ENCODE peak calls at places on chromosomes 2 and 18, in four cellular contexts. R, W, I and F are unnamed samples.

GRCh38 chr18:42614619-42615293 is 500.7 kb downstream of the RIT2 start:
- DNase-seq in R (no peak), W (no peak), I (no peak), F (no peak)

GRCh38 chr2:162317910-162318279 is 589 bp downstream of the IFIH1 start:
- DNase-seq in I (no peak), R (peak), W (no peak), F (no peak)

GRCh38 chr2:108194409-108195132 is 45.2 kb upstream of the SULT1C3 start:
- DNase-seq in W (no peak), I (no peak), R (no peak), F (no peak)

GRCh38 chr18:62446511-62446910 is 76.3 kb upstream of the ZCCHC2 start:
- DNase-seq in W (no peak), R (no peak), I (no peak), F (no peak)

GRCh38 chr2:48043746-48044145 is 137.4 kb upstream of the FBXO11 start:
- DNase-seq in R (no peak), I (no peak), W (no peak), F (no peak)

GRCh38 chr18:77103181-77103875 is 29.3 kb downstream of the MBP start:
- DNase-seq in I (no peak), R (no peak), W (no peak), F (no peak)

GRCh38 chr2:200159829-200160781 is 146.4 kb upstream of the SPATS2L start:
- DNase-seq in R (no peak), W (no peak), I (no peak), F (no peak)

GRCh38 chr2:151111599-151112278 is 149.9 kb downstream of the RBM43 start:
- DNase-seq in W (peak), R (no peak), I (peak), F (peak)

GRCh38 chr18:48134609-48135008 is 204.2 kb upstream of the SMAD2 start:
- DNase-seq in R (no peak), I (no peak), W (no peak), F (no peak)

GRCh38 chr18:48713302-48713701 is 174.5 kb downstream of the CTIF start:
- DNase-seq in I (no peak), W (no peak), R (no peak), F (no peak)

GRCh38 chr2:239266779-239267410 is 133.9 kb downstream of the HDAC4 start:
- DNase-seq in R (peak), W (no peak), I (no peak), F (no peak)

GRCh38 chr2:157894694-157895450 is 18.7 kb upstream of the ACVR1 start:
- DNase-seq in W (no peak), I (no peak), R (no peak), F (no peak)

GRCh38 chr2:1744446-1745170 is at the start of gene PXDN:
- DNase-seq in R (no peak), W (no peak), I (no peak), F (no peak)

GRCh38 chr2:240796543-240797499 is 23.2 kb downstream of the KIF1A start:
- DNase-seq in W (no peak), I (no peak), R (no peak), F (no peak)

GRCh38 chr18:331231-331771 is 63.5 kb upstream of the THOC1 start:
- DNase-seq in R (no peak), W (no peak), I (no peak), F (no peak)

GRCh38 chr18:58180738-58181353 is 136.8 kb downstream of the NEDD4L start:
- DNase-seq in W (no peak), I (no peak), R (peak), F (no peak)

GRCh38 chr2:95012881-95013550 is 12.5 kb upstream of the MAL start:
- DNase-seq in R (no peak), W (no peak), I (no peak), F (no peak)

GRCh38 chr2:30127016-30127893 is 19.6 kb upstream of the YPEL5 start:
- DNase-seq in R (no peak), W (no peak), I (no peak), F (no peak)

GRCh38 chr2:84077504-84077903 is 381.6 kb downstream of the SUCLG1 start:
- DNase-seq in I (no peak), W (no peak), R (no peak), F (peak)

GRCh38 chr2:79994915-79995419 is 309.6 kb downstream of the LRRTM1 start:
- DNase-seq in W (no peak), I (no peak), R (no peak), F (no peak)

GRCh38 chr2:61978522-61978921 is 73.0 kb downstream of the COMMD1 start:
- DNase-seq in I (no peak), W (no peak), R (no peak), F (no peak)

GRCh38 chr2:39128919-39129391 is 8.1 kb upstream of the SOS1 start:
- DNase-seq in R (no peak), I (no peak), W (no peak), F (no peak)

GRCh38 chr2:226979004-226979403 is 143.2 kb downstream of the RHBDD1 start:
- DNase-seq in I (no peak), W (no peak), R (no peak), F (no peak)

GRCh38 chr18:13191779-13192178 is 26.8 kb upstream of the LDLRAD4 start:
- DNase-seq in W (no peak), R (peak), I (no peak), F (no peak)

GRCh38 chr2:240925576-240926515 is 19.7 kb downstream of the CROCC2 start:
- DNase-seq in R (peak), W (no peak), I (no peak), F (no peak)